ENCODE peak calls at places on chromosomes 7 and 10, in nine cellular contexts. One of them, this sample, is unnamed.

GRCh38 chr7:111380945-111381344 is 181.3 kb downstream of the IMMP2L start:
- DNase-seq in PC-9: no peak
- DNase-seq in sigmoid colon: no peak
- DNase-seq in DND-41: no peak
- DNase-seq in cardiac muscle cell: no peak
- DNase-seq in suprapubic skin: no peak
- DNase-seq in right lobe of liver: no peak
- DNase-seq in thoracic aorta: no peak
- DNase-seq in colonic mucosa: no peak
- DNase-seq in this sample: no peak

GRCh38 chr7:187237-187927 is 5.0 kb upstream of the FAM20C start:
- DNase-seq in PC-9: no peak
- DNase-seq in sigmoid colon: no peak
- DNase-seq in DND-41: no peak
- DNase-seq in cardiac muscle cell: no peak
- DNase-seq in suprapubic skin: no peak
- DNase-seq in right lobe of liver: no peak
- DNase-seq in thoracic aorta: no peak
- DNase-seq in colonic mucosa: no peak
- DNase-seq in this sample: no peak

GRCh38 chr7:88669913-88670312 is 89.6 kb upstream of the ZNF804B start:
- DNase-seq in PC-9: no peak
- DNase-seq in sigmoid colon: no peak
- DNase-seq in DND-41: no peak
- DNase-seq in cardiac muscle cell: no peak
- DNase-seq in suprapubic skin: no peak
- DNase-seq in right lobe of liver: no peak
- DNase-seq in thoracic aorta: no peak
- DNase-seq in colonic mucosa: no peak
- DNase-seq in this sample: no peak

GRCh38 chr10:48550977-48551376 is 53.9 kb downstream of the ARHGAP22 start:
- DNase-seq in PC-9: no peak
- DNase-seq in sigmoid colon: no peak
- DNase-seq in DND-41: peak
- DNase-seq in cardiac muscle cell: no peak
- DNase-seq in suprapubic skin: no peak
- DNase-seq in right lobe of liver: no peak
- DNase-seq in thoracic aorta: no peak
- DNase-seq in colonic mucosa: no peak
- DNase-seq in this sample: no peak

GRCh38 chr7:90337106-90337505 is 9.4 kb upstream of the GTPBP10 start:
- DNase-seq in PC-9: no peak
- DNase-seq in sigmoid colon: no peak
- DNase-seq in DND-41: no peak
- DNase-seq in cardiac muscle cell: peak
- DNase-seq in suprapubic skin: no peak
- DNase-seq in right lobe of liver: no peak
- DNase-seq in thoracic aorta: no peak
- DNase-seq in colonic mucosa: no peak
- DNase-seq in this sample: no peak

GRCh38 chr7:105224884-105225651 is 163.7 kb downstream of the SRPK2 start:
- DNase-seq in PC-9: peak
- DNase-seq in sigmoid colon: no peak
- DNase-seq in DND-41: no peak
- DNase-seq in cardiac muscle cell: peak
- DNase-seq in suprapubic skin: no peak
- DNase-seq in right lobe of liver: no peak
- DNase-seq in thoracic aorta: no peak
- DNase-seq in colonic mucosa: no peak
- DNase-seq in this sample: no peak

GRCh38 chr7:46859963-46860475 is 721.9 kb downstream of the TNS3 start:
- DNase-seq in PC-9: no peak
- DNase-seq in sigmoid colon: no peak
- DNase-seq in DND-41: no peak
- DNase-seq in cardiac muscle cell: peak
- DNase-seq in suprapubic skin: no peak
- DNase-seq in right lobe of liver: no peak
- DNase-seq in thoracic aorta: no peak
- DNase-seq in colonic mucosa: no peak
- DNase-seq in this sample: no peak

GRCh38 chr7:47067215-47067614 is 514.7 kb downstream of the TNS3 start:
- DNase-seq in PC-9: no peak
- DNase-seq in sigmoid colon: no peak
- DNase-seq in DND-41: no peak
- DNase-seq in cardiac muscle cell: no peak
- DNase-seq in suprapubic skin: no peak
- DNase-seq in right lobe of liver: no peak
- DNase-seq in thoracic aorta: no peak
- DNase-seq in colonic mucosa: no peak
- DNase-seq in this sample: no peak

GRCh38 chr10:11180228-11180627 is 162.6 kb downstream of the CELF2 start:
- DNase-seq in PC-9: no peak
- DNase-seq in sigmoid colon: no peak
- DNase-seq in DND-41: peak
- DNase-seq in cardiac muscle cell: no peak
- DNase-seq in suprapubic skin: no peak
- DNase-seq in right lobe of liver: no peak
- DNase-seq in thoracic aorta: no peak
- DNase-seq in colonic mucosa: no peak
- DNase-seq in this sample: peak

DNA sequence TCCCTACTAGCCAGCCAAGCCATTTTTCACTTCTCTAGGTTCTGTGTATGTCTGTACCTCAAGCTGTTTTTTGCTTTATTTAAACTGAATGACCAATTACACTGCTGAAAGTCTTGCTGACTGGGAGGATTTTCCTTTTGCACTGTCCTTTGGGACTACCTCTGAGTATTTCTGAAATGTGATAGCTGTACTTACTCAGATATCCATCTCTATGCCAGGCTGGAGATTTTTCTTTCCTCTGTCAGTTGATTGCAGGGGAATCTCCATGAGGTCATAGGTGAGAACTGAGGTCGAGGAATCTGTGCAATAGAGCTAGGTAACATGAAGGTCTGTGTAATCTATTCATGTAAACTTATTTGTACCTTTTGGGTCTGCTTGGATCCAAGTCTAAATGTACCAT is 38.9 kb upstream of the ANKRD1 start:
- DNase-seq in PC-9: no peak
- DNase-seq in sigmoid colon: no peak
- DNase-seq in DND-41: no peak
- DNase-seq in cardiac muscle cell: no peak
- DNase-seq in suprapubic skin: no peak
- DNase-seq in right lobe of liver: no peak
- DNase-seq in thoracic aorta: no peak
- DNase-seq in colonic mucosa: no peak
- DNase-seq in this sample: no peak
- H3K27ac ChIP-seq in PC-9: no peak
- H3K27ac ChIP-seq in sigmoid colon: no peak
- H3K27ac ChIP-seq in DND-41: peak
- H3K27ac ChIP-seq in cardiac muscle cell: no peak
- H3K27ac ChIP-seq in suprapubic skin: no peak
- H3K27ac ChIP-seq in right lobe of liver: no peak
- H3K27ac ChIP-seq in thoracic aorta: peak
- H3K27ac ChIP-seq in colonic mucosa: no peak
- H3K27ac ChIP-seq in this sample: no peak

GRCh38 chr10:97892961-97893360 is 43.3 kb downstream of the GOLGA7B start:
- DNase-seq in PC-9: no peak
- DNase-seq in sigmoid colon: no peak
- DNase-seq in DND-41: no peak
- DNase-seq in cardiac muscle cell: no peak
- DNase-seq in suprapubic skin: no peak
- DNase-seq in right lobe of liver: no peak
- DNase-seq in thoracic aorta: no peak
- DNase-seq in colonic mucosa: no peak
- DNase-seq in this sample: no peak

GRCh38 chr10:97894092-97894491 is 44.4 kb downstream of the GOLGA7B start:
- DNase-seq in PC-9: no peak
- DNase-seq in sigmoid colon: no peak
- DNase-seq in DND-41: no peak
- DNase-seq in cardiac muscle cell: no peak
- DNase-seq in suprapubic skin: no peak
- DNase-seq in right lobe of liver: no peak
- DNase-seq in thoracic aorta: no peak
- DNase-seq in colonic mucosa: no peak
- DNase-seq in this sample: no peak

GRCh38 chr10:97891497-97892167 is 42.0 kb downstream of the GOLGA7B start:
- DNase-seq in PC-9: no peak
- DNase-seq in sigmoid colon: no peak
- DNase-seq in DND-41: no peak
- DNase-seq in cardiac muscle cell: no peak
- DNase-seq in suprapubic skin: no peak
- DNase-seq in right lobe of liver: no peak
- DNase-seq in thoracic aorta: no peak
- DNase-seq in colonic mucosa: no peak
- DNase-seq in this sample: no peak

GRCh38 chr10:97895084-97895483 is 45.4 kb downstream of the GOLGA7B start:
- DNase-seq in PC-9: no peak
- DNase-seq in sigmoid colon: no peak
- DNase-seq in DND-41: no peak
- DNase-seq in cardiac muscle cell: no peak
- DNase-seq in suprapubic skin: no peak
- DNase-seq in right lobe of liver: no peak
- DNase-seq in thoracic aorta: no peak
- DNase-seq in colonic mucosa: no peak
- DNase-seq in this sample: no peak

DNA sequence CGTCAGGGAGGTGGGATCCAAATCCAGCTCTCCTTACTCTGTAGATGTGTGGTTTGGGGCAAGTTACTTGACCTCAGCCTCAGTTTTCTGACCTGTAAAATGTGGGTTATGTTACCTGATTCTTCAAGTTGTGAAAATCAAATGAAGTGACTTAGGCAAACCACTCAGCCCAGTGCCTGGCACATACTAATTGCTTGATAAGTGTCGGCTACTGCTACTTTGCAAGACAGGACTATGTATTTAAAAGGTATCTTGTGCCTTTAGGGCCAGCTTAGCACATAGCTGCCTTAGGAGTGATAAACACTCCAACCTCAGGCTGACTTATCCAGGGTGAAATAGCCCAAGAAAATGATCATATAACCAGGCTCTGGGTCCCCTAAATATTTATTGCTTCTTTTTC is 42.9 kb downstream of the GOLGA7B start:
- DNase-seq in PC-9: no peak
- DNase-seq in sigmoid colon: no peak
- DNase-seq in DND-41: no peak
- DNase-seq in cardiac muscle cell: no peak
- DNase-seq in suprapubic skin: no peak
- DNase-seq in right lobe of liver: no peak
- DNase-seq in thoracic aorta: no peak
- DNase-seq in colonic mucosa: no peak
- DNase-seq in this sample: no peak
- H3K4me3 ChIP-seq in PC-9: no peak
- H3K4me3 ChIP-seq in sigmoid colon: no peak
- H3K4me3 ChIP-seq in DND-41: no peak
- H3K4me3 ChIP-seq in cardiac muscle cell: no peak
- H3K4me3 ChIP-seq in suprapubic skin: no peak
- H3K4me3 ChIP-seq in right lobe of liver: no peak
- H3K4me3 ChIP-seq in thoracic aorta: no peak
- H3K4me3 ChIP-seq in colonic mucosa: no peak
- H3K4me3 ChIP-seq in this sample: no peak

GRCh38 chr7:1698221-1698620 is 28.1 kb downstream of the ELFN1 start:
- DNase-seq in PC-9: no peak
- DNase-seq in sigmoid colon: no peak
- DNase-seq in DND-41: no peak
- DNase-seq in cardiac muscle cell: no peak
- DNase-seq in suprapubic skin: peak
- DNase-seq in right lobe of liver: no peak
- DNase-seq in thoracic aorta: no peak
- DNase-seq in colonic mucosa: no peak
- DNase-seq in this sample: no peak
- TF ChIP-seq CTCF in PC-9: no peak
- TF ChIP-seq CTCF in sigmoid colon: no peak
- TF ChIP-seq CTCF in DND-41: no peak
- TF ChIP-seq CTCF in cardiac muscle cell: no peak
- TF ChIP-seq CTCF in suprapubic skin: no peak
- TF ChIP-seq CTCF in right lobe of liver: no peak
- TF ChIP-seq CTCF in thoracic aorta: no peak
- TF ChIP-seq CTCF in colonic mucosa: no peak
- TF ChIP-seq CTCF in this sample: no peak

DNA sequence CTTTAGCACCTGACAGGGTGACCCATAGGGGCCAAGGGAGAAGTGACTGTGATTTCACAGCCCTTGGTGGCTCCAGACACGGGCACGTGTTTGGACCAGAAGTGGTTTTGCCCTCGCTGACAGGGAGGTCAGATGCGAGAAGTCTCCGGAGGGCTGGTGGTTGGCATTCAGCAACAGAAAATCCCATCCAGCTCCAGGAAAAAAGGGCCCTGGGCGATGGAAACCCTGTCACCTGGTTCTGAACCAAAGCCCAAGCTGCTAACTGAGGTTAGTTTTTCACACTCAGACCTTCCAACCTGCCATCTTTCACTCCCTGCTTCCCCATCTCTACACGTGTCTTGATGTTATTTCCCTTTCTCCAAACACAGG is 272.9 kb downstream of the TRIL start:
- DNase-seq in PC-9: no peak
- DNase-seq in sigmoid colon: peak
- DNase-seq in DND-41: no peak
- DNase-seq in cardiac muscle cell: no peak
- DNase-seq in suprapubic skin: no peak
- DNase-seq in right lobe of liver: no peak
- DNase-seq in thoracic aorta: no peak
- DNase-seq in colonic mucosa: peak
- DNase-seq in this sample: no peak
- H3K27ac ChIP-seq in PC-9: peak
- H3K27ac ChIP-seq in sigmoid colon: peak
- H3K27ac ChIP-seq in DND-41: no peak
- H3K27ac ChIP-seq in cardiac muscle cell: no peak
- H3K27ac ChIP-seq in suprapubic skin: peak
- H3K27ac ChIP-seq in right lobe of liver: peak
- H3K27ac ChIP-seq in thoracic aorta: peak
- H3K27ac ChIP-seq in colonic mucosa: peak
- H3K27ac ChIP-seq in this sample: peak